ENCODE peak calls at places on chromosomes 2 and 18, in eight cellular contexts. Y is esophagus muscularis mucosa, V is HCT116, U is HepG2, D is GM23338, C is GM12891, L is upper lobe of left lung, X is breast epithelium. W is an unnamed sample.

GRCh38 chr2:233445152-233445830 is 91.0 kb downstream of the DGKD start:
- DNase-seq in Y (no peak), V (no peak), U (no peak), D (no peak), C (no peak), L (peak), X (no peak), W (no peak)

GRCh38 chr2:220708366-220708765 is 863.7 kb downstream of the EPHA4 start:
- DNase-seq in Y (no peak), V (no peak), U (no peak), D (no peak), C (no peak), L (no peak), X (no peak), W (no peak)

GRCh38 chr2:190863946-190864345 is 16.7 kb upstream of the GLS start:
- DNase-seq in Y (no peak), V (no peak), U (no peak), D (no peak), C (no peak), L (no peak), X (no peak), W (no peak)

GRCh38 chr2:2573658-2574293 is 242.7 kb upstream of the MYT1L start:
- DNase-seq in Y (no peak), V (no peak), U (peak), D (no peak), C (no peak), L (no peak), X (no peak), W (peak)

GRCh38 chr2:28828382-28828781 is 17.7 kb downstream of the SPDYA start:
- DNase-seq in Y (no peak), V (no peak), U (no peak), D (no peak), C (no peak), L (no peak), X (no peak), W (no peak)

GRCh38 chr2:197011777-197012641 is 85.5 kb upstream of the PGAP1 start:
- DNase-seq in Y (no peak), V (peak), U (peak), D (peak), C (peak), L (no peak), X (no peak), W (no peak)

GRCh38 chr2:32418777-32419176 is 62.0 kb downstream of the BIRC6 start:
- DNase-seq in Y (no peak), V (no peak), U (no peak), D (no peak), C (no peak), L (no peak), X (no peak), W (no peak)

GRCh38 chr2:26850002-26850431 is 2.1 kb downstream of the DPYSL5 start:
- DNase-seq in Y (peak), V (no peak), U (no peak), D (peak), C (no peak), L (no peak), X (no peak), W (no peak)

GRCh38 chr18:5717241-5717640 is 173.4 kb upstream of the EPB41L3 start:
- DNase-seq in Y (no peak), V (no peak), U (no peak), D (no peak), C (no peak), L (no peak), X (no peak), W (no peak)

GRCh38 chr18:9742588-9743131 is 34.6 kb downstream of the RAB31 start:
- DNase-seq in Y (peak), V (no peak), U (no peak), D (no peak), C (no peak), L (no peak), X (no peak), W (no peak)
- TF ChIP-seq POLR2AphosphoS5 in Y (no peak), V (peak), U (no peak), D (no peak), C (no peak), L (no peak), X (no peak), W (no peak)

GRCh38 chr2:6421888-6422287 is 443.8 kb downstream of the CMPK2 start:
- DNase-seq in Y (no peak), V (no peak), U (no peak), D (peak), C (no peak), L (no peak), X (no peak), W (no peak)
- TF ChIP-seq POLR2AphosphoS5 in Y (no peak), V (no peak), U (no peak), D (no peak), C (no peak), L (no peak), X (no peak), W (no peak)

DNA sequence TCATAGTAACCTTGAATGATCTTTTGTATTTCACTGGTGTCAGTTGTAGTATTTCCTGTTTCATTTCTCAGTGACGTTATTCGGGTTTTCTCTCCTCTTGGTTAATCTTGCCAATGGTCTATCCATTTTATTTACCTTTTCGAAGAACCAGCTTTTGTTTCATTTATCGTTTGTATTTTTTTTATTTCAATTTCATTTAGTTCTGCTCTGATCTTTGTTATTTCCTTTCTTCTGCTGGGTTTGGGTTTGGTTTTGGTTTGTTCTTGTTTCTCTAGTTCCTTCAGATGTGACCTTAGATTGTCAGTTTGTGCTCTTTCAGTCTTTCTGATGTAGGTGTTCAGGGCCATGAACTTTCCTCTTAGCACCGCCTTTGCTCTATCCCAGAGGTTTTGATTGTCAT is 36.7 kb downstream of the SP140 start:
- DNase-seq in Y (no peak), V (no peak), U (no peak), D (no peak), C (no peak), L (no peak), X (no peak), W (no peak)
- TF ChIP-seq POLR2AphosphoS5 in Y (no peak), V (no peak), U (no peak), D (no peak), C (no peak), L (no peak), X (no peak), W (no peak)

GRCh38 chr2:205683179-205683978 is 1.1 kb downstream of the NRP2 start:
- DNase-seq in Y (peak), V (no peak), U (no peak), D (no peak), C (no peak), L (no peak), X (no peak), W (no peak)
- TF ChIP-seq POLR2AphosphoS5 in Y (no peak), V (no peak), U (no peak), D (no peak), C (no peak), L (no peak), X (no peak), W (no peak)